ENCODE peak calls at places on chromosomes 7 and 10, in five cellular contexts. L, J, Q, A and Z are unnamed samples.

GRCh38 chr7:103727982-103728610 is 261.4 kb downstream of the RELN start:
- ATAC-seq in Q (no peak), J (no peak), L (no peak), A (no peak), Z (no peak)

GRCh38 chr10:24713086-24713485 is 10.6 kb downstream of the ARHGAP21 start:
- ATAC-seq in J (peak; percentile 12), L (no peak), A (no peak), Q (no peak), Z (no peak)

GRCh38 chr7:38309555-38309954 is 36.1 kb upstream of the TARP start:
- ATAC-seq in A (no peak), L (no peak), Q (no peak), J (no peak), Z (no peak)

GRCh38 chr10:12360461-12360860 is 11.1 kb downstream of the CAMK1D start:
- ATAC-seq in Q (no peak), J (no peak), A (no peak), L (no peak), Z (no peak)

GRCh38 chr7:94123136-94123535 is 119.0 kb upstream of the BET1 start:
- ATAC-seq in L (no peak), J (no peak), A (no peak), Q (no peak), Z (no peak)

GRCh38 chr7:130721486-130722277 is 12.3 kb downstream of the KLF14 start:
- ATAC-seq in Q (peak; percentile 100), A (peak; percentile 98), L (peak; percentile 70), J (peak; percentile 69), Z (peak; percentile 65)

GRCh38 chr10:107450056-107450455 is 285.6 kb upstream of the SORCS1 start:
- ATAC-seq in J (peak; percentile 27), L (no peak), Q (no peak), A (no peak), Z (no peak)

GRCh38 chr7:126303926-126304325 is 948.8 kb downstream of the GRM8 start:
- ATAC-seq in J (no peak), A (no peak), Q (no peak), L (no peak), Z (no peak)

GRCh38 chr10:13685885-13686284 is 99.1 kb downstream of the PRPF18 start:
- ATAC-seq in Q (no peak), A (no peak), J (no peak), L (no peak), Z (peak; percentile 53)

GRCh38 chr7:17617857-17618651 is 319.6 kb downstream of the AHR start:
- ATAC-seq in J (no peak), Q (no peak), L (peak; percentile 56), A (peak; percentile 68), Z (no peak)

GRCh38 chr7:132226046-132226590 is 350.2 kb downstream of the PLXNA4 start:
- ATAC-seq in J (no peak), L (no peak), A (peak; percentile 53), Q (no peak), Z (no peak)

GRCh38 chr7:35035511-35035921 is 1.8 kb downstream of the DPY19L1 start:
- ATAC-seq in A (peak; percentile 9), J (peak; percentile 64), Q (peak; percentile 54), L (no peak), Z (no peak)

GRCh38 chr10:12787297-12787696 is 214.2 kb downstream of the CCDC3 start:
- ATAC-seq in Q (no peak), A (no peak), J (no peak), L (no peak), Z (no peak)

GRCh38 chr7:128172963-128173362 is 68.1 kb upstream of the LEP start:
- ATAC-seq in J (peak; percentile 66), L (no peak), A (no peak), Q (no peak), Z (no peak)

GRCh38 chr7:20748853-20749252 is 37.8 kb downstream of the SP8 start:
- ATAC-seq in L (no peak), Q (no peak), A (no peak), J (no peak), Z (no peak)

GRCh38 chr10:63256047-63256773 is 123.1 kb downstream of the NRBF2 start:
- ATAC-seq in Q (peak; percentile 3), L (no peak), A (no peak), J (peak; percentile 31), Z (peak; percentile 81)

GRCh38 chr7:30093351-30094019 is 41.3 kb upstream of the MTURN start:
- ATAC-seq in Q (no peak), L (peak; percentile 15), J (no peak), A (peak; percentile 69), Z (peak; percentile 91)

GRCh38 chr7:131208777-131209176 is 118.9 kb upstream of the MKLN1 start:
- ATAC-seq in L (no peak), J (no peak), A (no peak), Q (no peak), Z (no peak)

GRCh38 chr10:62394556-62395018 is 20.4 kb downstream of the ZNF365 start:
- ATAC-seq in L (no peak), J (no peak), A (no peak), Q (no peak), Z (no peak)

GRCh38 chr10:71436268-71436922 is 39.7 kb downstream of the CDH23 start:
- ATAC-seq in Q (no peak), A (no peak), J (no peak), L (no peak), Z (no peak)

GRCh38 chr7:50292165-50292757 is 12.3 kb upstream of the IKZF1 start:
- ATAC-seq in J (peak; percentile 65), A (no peak), Q (no peak), L (no peak), Z (no peak)

GRCh38 chr7:92025260-92025659 is 84.6 kb downstream of the AKAP9 start:
- ATAC-seq in Q (no peak), J (no peak), L (no peak), A (no peak), Z (no peak)

GRCh38 chr7:15684834-15685233 is 1.6 kb downstream of the MEOX2 start:
- ATAC-seq in A (no peak), L (no peak), J (peak; percentile 26), Q (no peak), Z (no peak)

GRCh38 chr10:28575852-28576251 is 42.9 kb downstream of the WAC start:
- ATAC-seq in L (no peak), J (no peak), A (no peak), Q (no peak), Z (no peak)

GRCh38 chr10:87579563-87579962 is 74.9 kb downstream of the MINPP1 start:
- ATAC-seq in L (no peak), A (no peak), J (no peak), Q (no peak), Z (no peak)

GRCh38 chr10:86355571-86356038 is 11.0 kb downstream of the GRID1 start:
- ATAC-seq in L (peak; percentile 75), A (no peak), Q (no peak), J (peak; percentile 80), Z (peak; percentile 50)

GRCh38 chr10:27771231-27771630 is 25.6 kb upstream of the MKX start:
- ATAC-seq in J (no peak), A (no peak), L (no peak), Q (no peak), Z (no peak)

GRCh38 chr7:143391462-143392404 is 10.6 kb downstream of the ZYX start:
- ATAC-seq in Q (peak; percentile 2), J (no peak), L (peak; percentile 54), A (peak; percentile 1), Z (peak; percentile 87)

GRCh38 chr7:125848157-125848556 is 918.5 kb upstream of the POT1 start:
- ATAC-seq in J (no peak), L (no peak), Q (no peak), A (no peak), Z (no peak)

DNA sequence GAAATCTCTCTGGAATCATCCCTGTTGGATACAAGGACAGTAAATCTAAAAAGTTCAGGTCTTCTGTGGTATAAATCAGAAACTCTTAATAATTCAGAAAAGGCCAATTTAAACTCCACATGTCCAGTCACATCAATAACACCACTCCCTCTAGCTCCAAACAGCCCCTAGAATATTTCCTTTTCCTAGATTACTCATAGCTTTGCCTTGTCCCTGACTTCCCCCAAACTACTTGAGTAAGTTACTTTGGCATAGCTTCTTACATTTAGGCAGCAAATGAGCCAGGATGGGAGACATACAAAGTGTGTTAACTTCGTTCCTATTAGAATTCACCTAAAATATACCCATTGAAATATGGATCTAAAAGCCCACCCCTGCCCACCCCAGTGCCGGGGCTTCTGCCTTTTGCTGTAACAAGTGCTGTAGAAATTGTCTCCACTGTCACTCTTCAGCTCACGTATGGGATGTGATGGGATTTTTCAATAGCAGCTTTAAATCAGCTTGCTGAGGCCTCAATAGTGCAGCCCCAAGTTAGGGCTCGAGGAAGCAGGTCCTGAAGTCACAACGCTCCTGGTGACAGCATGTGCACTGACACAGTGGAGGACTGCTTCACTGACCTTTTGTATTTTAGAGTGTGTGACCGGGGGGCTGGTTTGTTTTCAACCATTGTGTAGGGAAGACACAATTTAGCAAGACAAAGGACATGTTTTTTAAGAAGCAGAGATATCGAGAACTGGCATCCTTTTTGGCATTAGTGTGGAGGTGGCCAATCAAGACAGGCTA is 218.2 kb upstream of the KMT2E start:
- ATAC-seq in J (no peak), L (no peak), Q (no peak), A (no peak), Z (no peak)
- TF ChIP-seq POLR2AphosphoS5 in J (no peak), L (no peak), Q (no peak), A (no peak), Z (no peak)

DNA sequence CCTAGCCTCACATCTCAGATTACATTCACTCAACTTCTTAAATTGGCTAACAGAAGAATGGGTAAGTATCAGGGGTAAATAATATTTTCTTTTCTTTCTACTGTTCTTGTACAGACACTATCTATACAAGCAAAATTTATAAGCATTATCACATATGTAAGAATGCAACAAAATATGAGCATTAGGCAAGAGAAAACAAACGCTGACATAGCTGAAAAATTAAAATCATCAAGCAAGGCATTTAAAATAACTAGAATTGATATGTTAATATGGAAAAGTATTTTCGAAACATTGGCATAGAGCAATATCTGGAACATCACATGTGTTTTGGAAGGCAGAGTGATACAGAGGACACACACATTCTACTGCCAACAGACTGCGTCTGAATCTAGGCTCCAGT is 1175.3 kb upstream of the LRRN3 start:
- ATAC-seq in Q (no peak), J (no peak), A (no peak), L (no peak), Z (no peak)
- TF ChIP-seq EP300 in Q (no peak), J (no peak), A (no peak), L (no peak), Z (no peak)

GRCh38 chr7:5774136-5774535 is 7.3 kb downstream of the RNF216 start:
- ATAC-seq in J (no peak), Q (no peak), A (no peak), L (no peak), Z (no peak)
- TF ChIP-seq POLR2AphosphoS5 in J (no peak), Q (no peak), A (no peak), L (no peak), Z (no peak)

DNA sequence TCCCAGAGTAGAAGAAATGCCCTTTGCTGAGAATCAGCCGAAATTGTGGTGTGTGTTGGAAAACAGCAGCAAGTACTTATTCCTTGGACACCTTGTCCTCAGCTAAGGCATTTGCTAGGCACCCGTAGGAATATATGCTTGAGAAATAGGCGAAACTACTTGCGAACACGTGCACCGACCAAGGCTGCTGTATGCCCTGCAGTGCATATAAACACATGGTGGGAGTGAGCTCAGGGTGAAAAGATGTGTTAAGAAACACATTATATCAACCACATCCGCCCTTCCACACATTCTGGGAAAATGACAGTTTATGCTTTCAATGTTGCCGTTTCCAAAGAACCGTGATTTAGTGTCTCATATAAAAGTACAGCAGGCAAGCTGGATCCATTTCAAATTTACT is 199.2 kb downstream of the JCAD start:
- ATAC-seq in Q (no peak), L (no peak), J (no peak), A (no peak), Z (peak; percentile 44)
- TF ChIP-seq EP300 in Q (no peak), L (no peak), J (no peak), A (no peak), Z (no peak)